ENCODE peak calls at places on chromosomes 6 and 20, in five cellular contexts. One of them, this sample, is unnamed.

GRCh38 chr20:51492167-51493092 is 50.1 kb downstream of the NFATC2 start:
- DNase-seq in brain microvascular endothelial cell: no peak
- DNase-seq in endodermal cell: no peak
- DNase-seq in ovary: peak; percentile 94
- DNase-seq in aorta: peak; percentile 81
- DNase-seq in this sample: peak; percentile 91

GRCh38 chr20:58647162-58647813 is 3.8 kb upstream of the STX16 start:
- DNase-seq in endodermal cell: peak; percentile 36
- DNase-seq in ovary: no peak
- DNase-seq in aorta: no peak
- DNase-seq in brain microvascular endothelial cell: no peak
- DNase-seq in this sample: no peak

GRCh38 chr20:1005452-1006027 is 3.4 kb upstream of the RSPO4 start:
- DNase-seq in aorta: no peak
- DNase-seq in brain microvascular endothelial cell: peak; percentile 30
- DNase-seq in ovary: no peak
- DNase-seq in endodermal cell: peak; percentile 91
- DNase-seq in this sample: no peak

GRCh38 chr20:57397004-57397692 is 6.0 kb downstream of the RBM38 start:
- DNase-seq in endodermal cell: no peak
- DNase-seq in aorta: peak; percentile 56
- DNase-seq in ovary: peak; percentile 24
- DNase-seq in brain microvascular endothelial cell: no peak
- DNase-seq in this sample: peak; percentile 68

GRCh38 chr20:41526327-41526726 is 91.8 kb downstream of the CHD6 start:
- DNase-seq in endodermal cell: no peak
- DNase-seq in aorta: no peak
- DNase-seq in ovary: no peak
- DNase-seq in brain microvascular endothelial cell: no peak
- DNase-seq in this sample: no peak

GRCh38 chr6:21594427-21595264 is 1.1 kb downstream of the SOX4 start:
- DNase-seq in ovary: peak; percentile 62
- DNase-seq in brain microvascular endothelial cell: peak; percentile 50
- DNase-seq in endodermal cell: peak; percentile 60
- DNase-seq in aorta: peak; percentile 88
- DNase-seq in this sample: peak; percentile 91

GRCh38 chr6:47671777-47672176 is 26.6 kb upstream of the ADGRF4 start:
- DNase-seq in endodermal cell: no peak
- DNase-seq in ovary: no peak
- DNase-seq in aorta: no peak
- DNase-seq in brain microvascular endothelial cell: no peak
- DNase-seq in this sample: no peak

GRCh38 chr20:38724603-38725457 is 544 bp downstream of the SLC32A1 start:
- DNase-seq in ovary: no peak
- DNase-seq in brain microvascular endothelial cell: no peak
- DNase-seq in endodermal cell: peak; percentile 84
- DNase-seq in aorta: no peak
- DNase-seq in this sample: no peak

GRCh38 chr6:143684484-143684883 is 6.7 kb downstream of the PHACTR2 start:
- DNase-seq in endodermal cell: no peak
- DNase-seq in brain microvascular endothelial cell: no peak
- DNase-seq in aorta: no peak
- DNase-seq in ovary: no peak
- DNase-seq in this sample: no peak
- H3K4me3 ChIP-seq in endodermal cell: peak overlapping the region; percentile 27
- H3K4me3 ChIP-seq in brain microvascular endothelial cell: no peak overlapping the region
- H3K4me3 ChIP-seq in aorta: no peak overlapping the region
- H3K4me3 ChIP-seq in ovary: no peak overlapping the region
- H3K4me3 ChIP-seq in this sample: no peak overlapping the region

DNA sequence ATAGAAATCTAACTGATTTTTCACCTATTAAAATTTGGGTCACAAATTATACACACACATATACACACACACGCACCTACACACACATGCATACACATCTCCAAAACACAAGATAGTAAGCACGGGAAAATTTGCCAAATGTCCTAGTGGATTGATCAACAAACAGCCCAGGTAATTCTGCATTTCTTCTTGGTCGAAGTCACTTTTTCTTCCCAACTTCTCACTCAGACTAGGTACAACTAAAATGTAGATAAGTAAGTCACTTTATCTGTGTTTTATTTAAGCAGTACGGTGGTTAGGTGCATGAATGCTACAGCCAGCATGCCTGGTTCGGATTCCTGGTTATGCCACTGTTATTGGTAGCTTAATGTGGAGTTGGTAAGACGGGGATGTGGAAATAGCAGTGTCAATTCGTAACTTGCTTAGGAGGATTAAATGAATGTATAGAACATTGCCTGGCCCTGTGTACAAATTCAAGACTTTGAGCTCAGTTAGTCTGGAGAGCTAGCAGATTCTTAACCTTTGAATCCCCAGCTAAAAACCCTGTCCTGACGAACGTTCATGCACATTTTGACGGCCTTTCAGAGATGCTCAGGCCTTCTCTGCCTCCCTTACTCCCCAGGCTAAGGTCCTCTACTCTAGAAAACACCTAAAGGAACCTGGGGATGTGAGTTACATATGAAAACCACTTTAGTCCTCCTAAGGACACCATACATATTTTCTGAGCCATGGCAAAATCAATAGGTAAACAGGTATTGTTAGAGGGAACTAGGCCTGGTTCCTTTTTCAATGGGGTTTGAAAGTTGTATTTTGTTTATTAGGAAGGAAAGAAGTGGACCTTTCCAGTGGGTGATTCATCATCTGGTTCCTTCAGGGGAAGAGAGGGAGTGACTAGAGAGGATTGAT is 50.9 kb downstream of the CYP24A1 start:
- DNase-seq in ovary: no peak
- DNase-seq in endodermal cell: peak; percentile 52
- DNase-seq in brain microvascular endothelial cell: no peak
- DNase-seq in aorta: no peak
- DNase-seq in this sample: no peak
- H3K27ac ChIP-seq in ovary: no peak overlapping the region
- H3K27ac ChIP-seq in endodermal cell: peak overlapping the region; percentile 37
- H3K27ac ChIP-seq in brain microvascular endothelial cell: peak overlapping the region; percentile 91
- H3K27ac ChIP-seq in aorta: no peak overlapping the region
- H3K27ac ChIP-seq in this sample: peak overlapping the region; percentile 86

DNA sequence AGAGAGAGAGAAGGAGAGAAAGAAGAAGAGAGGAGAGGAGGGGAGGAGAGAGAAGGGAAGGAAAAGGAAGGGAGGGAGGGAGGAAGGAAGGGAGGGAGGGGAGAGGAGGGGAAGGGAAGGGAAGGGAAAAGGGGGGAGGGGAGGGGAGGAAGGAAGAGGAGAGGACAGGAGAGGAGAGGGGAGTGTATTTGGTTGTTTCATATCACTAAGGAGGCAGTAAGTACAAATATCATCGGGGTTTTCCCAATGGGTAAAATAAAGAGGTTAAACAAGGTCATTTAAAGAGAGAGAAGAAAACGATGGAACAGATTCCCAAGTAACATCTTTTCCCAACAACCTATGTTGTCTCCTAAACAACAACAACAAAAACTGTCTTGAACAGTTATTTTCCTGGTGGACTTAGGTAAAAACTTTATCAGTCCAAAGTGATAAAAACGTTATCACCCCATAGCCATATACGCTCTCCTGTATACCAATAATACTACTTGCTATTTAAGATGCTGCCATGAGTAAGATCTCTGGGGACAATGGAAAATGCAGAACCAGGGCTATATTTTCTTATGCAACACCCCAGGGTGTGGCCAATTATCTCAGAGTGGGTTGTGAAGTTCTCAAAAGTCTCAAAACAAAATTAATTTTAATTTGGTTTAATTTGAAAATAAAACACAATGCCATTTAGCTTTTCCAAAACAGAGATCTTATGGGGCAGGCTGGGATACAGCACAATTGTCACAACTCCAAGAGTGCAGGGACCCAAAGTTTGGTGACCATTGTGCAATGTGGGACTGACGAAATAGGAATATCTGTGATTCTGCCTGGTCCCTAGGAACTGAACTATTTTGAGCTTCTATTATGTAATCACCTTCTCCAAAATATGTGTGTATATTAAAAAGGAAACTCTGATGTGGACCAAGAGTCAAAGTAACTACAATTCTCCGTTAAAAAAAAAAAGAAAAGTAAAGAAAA is 43.3 kb downstream of the MBOAT1 start:
- DNase-seq in aorta: no peak
- DNase-seq in brain microvascular endothelial cell: no peak
- DNase-seq in ovary: no peak
- DNase-seq in endodermal cell: no peak
- DNase-seq in this sample: no peak
- H3K4me3 ChIP-seq in aorta: no peak overlapping the region
- H3K4me3 ChIP-seq in brain microvascular endothelial cell: no peak overlapping the region
- H3K4me3 ChIP-seq in ovary: no peak overlapping the region
- H3K4me3 ChIP-seq in endodermal cell: no peak overlapping the region
- H3K4me3 ChIP-seq in this sample: no peak overlapping the region

DNA sequence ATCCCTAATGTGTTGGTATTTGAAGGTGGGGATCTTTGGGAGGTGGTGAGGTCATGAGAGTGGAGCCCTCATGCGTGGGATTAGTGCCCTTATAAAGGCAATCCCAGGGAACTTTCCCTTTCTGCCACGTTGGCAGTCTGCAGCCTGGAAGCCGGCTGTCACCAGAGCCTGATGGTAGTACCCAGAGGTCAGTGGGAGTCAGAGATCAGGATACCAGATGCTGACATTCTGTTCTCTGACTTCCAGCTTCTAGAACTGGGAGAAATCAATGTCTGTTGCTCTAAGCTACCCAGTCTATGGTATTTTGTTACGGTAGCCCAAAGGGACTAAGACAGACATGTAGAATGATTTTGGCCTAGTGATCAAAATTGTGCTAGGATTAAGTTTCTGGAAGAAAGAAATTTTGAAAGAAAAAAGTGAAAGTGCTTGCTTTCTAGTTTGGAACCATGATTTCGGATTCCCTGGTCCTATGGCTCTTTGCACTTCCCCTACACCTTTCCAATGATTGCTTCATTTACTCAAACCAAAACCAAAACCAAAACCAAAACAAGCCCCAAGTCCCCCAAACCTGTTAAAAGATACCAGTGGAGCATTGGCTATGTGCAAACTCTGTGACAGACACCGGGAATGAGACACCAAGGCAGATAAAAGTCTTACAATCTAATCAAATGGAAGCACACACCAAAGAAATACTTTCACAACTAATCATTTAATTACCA is 173.7 kb upstream of the ZNF217 start:
- DNase-seq in brain microvascular endothelial cell: no peak
- DNase-seq in ovary: no peak
- DNase-seq in endodermal cell: peak; percentile 54
- DNase-seq in aorta: no peak
- DNase-seq in this sample: no peak
- H3K27ac ChIP-seq in brain microvascular endothelial cell: no peak overlapping the region
- H3K27ac ChIP-seq in ovary: no peak overlapping the region
- H3K27ac ChIP-seq in endodermal cell: no peak overlapping the region
- H3K27ac ChIP-seq in aorta: no peak overlapping the region
- H3K27ac ChIP-seq in this sample: no peak overlapping the region

GRCh38 chr6:49551866-49552129 is 1.3 kb downstream of the C6orf141 start:
- DNase-seq in ovary: no peak
- DNase-seq in endodermal cell: no peak
- DNase-seq in aorta: no peak
- DNase-seq in brain microvascular endothelial cell: no peak
- DNase-seq in this sample: no peak
- H3K4me3 ChIP-seq in ovary: peak overlapping the region; percentile 32
- H3K4me3 ChIP-seq in endodermal cell: peak overlapping the region; percentile 82
- H3K4me3 ChIP-seq in aorta: peak overlapping the region; percentile 22
- H3K4me3 ChIP-seq in brain microvascular endothelial cell: no peak overlapping the region
- H3K4me3 ChIP-seq in this sample: peak overlapping the region; percentile 58

GRCh38 chr20:49669601-49670189 is 44.0 kb downstream of the B4GALT5 start:
- DNase-seq in ovary: no peak
- DNase-seq in endodermal cell: no peak
- DNase-seq in brain microvascular endothelial cell: no peak
- DNase-seq in aorta: no peak
- DNase-seq in this sample: no peak

GRCh38 chr20:49665796-49666195 is 47.9 kb downstream of the B4GALT5 start:
- DNase-seq in aorta: no peak
- DNase-seq in endodermal cell: no peak
- DNase-seq in brain microvascular endothelial cell: no peak
- DNase-seq in ovary: no peak
- DNase-seq in this sample: no peak

GRCh38 chr20:49671429-49671828 is 42.2 kb downstream of the B4GALT5 start:
- DNase-seq in endodermal cell: no peak
- DNase-seq in aorta: no peak
- DNase-seq in ovary: no peak
- DNase-seq in brain microvascular endothelial cell: no peak
- DNase-seq in this sample: no peak

GRCh38 chr20:49666906-49667305 is 46.8 kb downstream of the B4GALT5 start:
- DNase-seq in endodermal cell: no peak
- DNase-seq in aorta: no peak
- DNase-seq in brain microvascular endothelial cell: no peak
- DNase-seq in ovary: no peak
- DNase-seq in this sample: no peak

DNA sequence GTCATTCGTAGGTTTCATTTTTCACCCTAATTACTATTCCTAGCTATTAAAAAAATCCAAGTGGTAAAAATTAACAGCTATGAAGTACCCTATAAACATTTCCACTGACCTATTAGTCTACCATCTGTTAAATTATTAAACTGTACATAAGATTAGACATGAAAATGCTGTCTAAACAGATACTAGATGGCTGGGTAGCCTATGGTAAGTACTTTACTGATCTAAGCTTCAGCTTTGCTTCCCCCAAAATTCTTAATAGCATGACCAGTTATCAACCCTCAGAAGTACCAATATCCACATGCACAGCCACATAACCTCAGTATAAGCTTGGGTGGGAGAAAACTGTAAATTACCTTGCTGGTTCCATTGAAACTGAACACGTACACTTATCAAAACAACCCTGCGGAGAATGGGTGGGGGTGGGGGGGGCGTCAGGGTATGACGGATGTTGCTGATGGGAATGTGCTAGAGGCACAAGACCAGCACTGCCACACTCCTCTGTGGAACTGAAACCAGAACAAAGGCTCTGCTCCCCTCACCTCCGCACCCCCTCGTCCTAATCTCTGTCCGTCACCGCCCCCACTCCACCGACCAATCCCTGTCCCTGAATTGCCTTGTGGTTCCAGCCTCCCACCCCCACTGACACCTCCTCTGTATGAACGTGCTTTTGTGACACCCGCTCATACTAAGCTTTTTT is 45.3 kb downstream of the B4GALT5 start:
- DNase-seq in endodermal cell: no peak
- DNase-seq in aorta: no peak
- DNase-seq in ovary: no peak
- DNase-seq in brain microvascular endothelial cell: no peak
- DNase-seq in this sample: peak; percentile 78
- H3K27ac ChIP-seq in endodermal cell: no peak overlapping the region
- H3K27ac ChIP-seq in aorta: no peak overlapping the region
- H3K27ac ChIP-seq in ovary: no peak overlapping the region
- H3K27ac ChIP-seq in brain microvascular endothelial cell: no peak overlapping the region
- H3K27ac ChIP-seq in this sample: peak overlapping the region; percentile 81

GRCh38 chr6:142301421-142302391 is at the start of gene ADGRG6:
- DNase-seq in ovary: peak; percentile 8
- DNase-seq in brain microvascular endothelial cell: no peak
- DNase-seq in endodermal cell: peak; percentile 89
- DNase-seq in aorta: peak; percentile 77
- DNase-seq in this sample: peak; percentile 81
- H3K4me3 ChIP-seq in ovary: peak within 1 kb of the TSS; percentile 36
- H3K4me3 ChIP-seq in brain microvascular endothelial cell: peak within 1 kb of the TSS; percentile 71
- H3K4me3 ChIP-seq in endodermal cell: peak within 1 kb of the TSS; percentile 88
- H3K4me3 ChIP-seq in aorta: peak within 1 kb of the TSS; percentile 56
- H3K4me3 ChIP-seq in this sample: peak within 1 kb of the TSS; percentile 60